ENCODE peak calls at places on chromosome 13, in seven cellular contexts. I is activated T-helper 1 cell treated with anti-CD3 and anti-CD28 coated beads, Interleukin-12 subunit alpha, Interleukin-12 subunit beta, Interleukin-2, Interleukin-4 antibody, amounts not matched to agents 30 ng/mL and 10 ng/mL and 1 ng/mL, durations not matched to agents 14 hours and 24 hours and 36 hours; Q is tibial nerve; C is stimulated activated CD4-positive, alpha-beta T cell treated with anti-CD3 and anti-CD28 coated beads, Interleukin-1b, Interleukin-23, amount 100 ng/mL, for 24 hours; D is effector CD4-positive, alpha-beta T cell; S is AG09309; R is activated CD8-positive, alpha-beta T cell treated with anti-CD3 and anti-CD28 coated beads for 36 hours. J is an unnamed sample.

GRCh38 chr13:113848431-113849260 is 15.2 kb downstream of the GAS6 start:
- DNase-seq in I (no peak), Q (no peak), C (no peak), D (no peak), S (no peak), R (no peak), J (peak; percentile 29)

GRCh38 chr13:50386527-50387123 is 371.4 kb downstream of the KCNRG start:
- DNase-seq in I (no peak), Q (no peak), C (no peak), D (no peak), S (peak; percentile 61), R (no peak), J (no peak)

GRCh38 chr13:45659536-45659935 is 42.6 kb upstream of the CBY2 start:
- DNase-seq in I (no peak), Q (no peak), C (no peak), D (no peak), S (no peak), R (no peak), J (no peak)

GRCh38 chr13:108306768-108307332 is 37.3 kb downstream of the TNFSF13B start:
- DNase-seq in I (no peak), Q (no peak), C (no peak), D (no peak), S (no peak), R (no peak), J (no peak)

GRCh38 chr13:111027481-111028439 is 87.3 kb upstream of the ARHGEF7 start:
- DNase-seq in I (no peak), Q (no peak), C (no peak), D (no peak), S (no peak), R (no peak), J (no peak)

GRCh38 chr13:36673838-36674326 is at the start of gene SERTM1:
- DNase-seq in I (no peak), Q (no peak), C (no peak), D (no peak), S (no peak), R (no peak), J (peak; percentile 81)

GRCh38 chr13:95937700-95938320 is 115.4 kb downstream of the UGGT2 start:
- DNase-seq in I (no peak), Q (no peak), C (no peak), D (no peak), S (no peak), R (no peak), J (no peak)

GRCh38 chr13:67643656-67644055 is 413.5 kb upstream of the PCDH9 start:
- DNase-seq in I (no peak), Q (no peak), C (no peak), D (no peak), S (no peak), R (no peak), J (no peak)

GRCh38 chr13:95950103-95950502 is 103.1 kb downstream of the UGGT2 start:
- DNase-seq in I (no peak), Q (no peak), C (no peak), D (no peak), S (no peak), R (no peak), J (no peak)

GRCh38 chr13:30429721-30430694 is 7.7 kb downstream of the UBE2L5 start:
- DNase-seq in I (no peak), Q (no peak), C (no peak), D (no peak), S (peak; percentile 80), R (peak; percentile 60), J (no peak)

J was measured in H1.